ENCODE peak calls at places on chromosomes 16 and 17, in seven cellular contexts. R, N, Q, G, Y, W and T are unnamed samples.

GRCh38 chr16:14146445-14146844 is 75.3 kb downstream of the MRTFB start:
- DNase-seq in Y (no peak), G (no peak), R (no peak), Q (no peak), W (no peak), N (no peak), T (no peak)

GRCh38 chr17:61466246-61466645 is 14.0 kb downstream of the TBX4 start:
- DNase-seq in Q (no peak), Y (peak; percentile 2), N (no peak), W (no peak), G (no peak), R (peak; percentile 27), T (no peak)

GRCh38 chr17:66673668-66674276 is 161.1 kb upstream of the CACNG5 start:
- DNase-seq in W (peak; percentile 52), N (peak; percentile 72), Q (peak; percentile 71), Y (peak; percentile 43), G (peak; percentile 53), R (no peak), T (peak; percentile 4)

GRCh38 chr17:55549140-55549539 is 37.9 kb upstream of the SMIM36 start:
- DNase-seq in W (no peak), Q (peak; percentile 53), N (no peak), G (no peak), R (no peak), Y (no peak), T (no peak)

GRCh38 chr16:28192811-28193529 is 18.8 kb downstream of the XPO6 start:
- DNase-seq in G (peak; percentile 75), Y (no peak), R (peak; percentile 72), W (peak; percentile 61), Q (no peak), N (no peak), T (peak; percentile 92)

GRCh38 chr16:49596119-49596518 is 222.5 kb downstream of the C16orf78 start:
- DNase-seq in R (no peak), Q (no peak), G (no peak), W (no peak), Y (no peak), N (peak; percentile 15), T (no peak)

GRCh38 chr17:50026046-50026675 is 29.7 kb upstream of the ITGA3 start:
- DNase-seq in G (no peak), Q (no peak), R (no peak), Y (no peak), N (no peak), W (no peak), T (no peak)

GRCh38 chr16:22734313-22734869 is 79.6 kb upstream of the HS3ST2 start:
- DNase-seq in R (no peak), Y (no peak), W (no peak), Q (no peak), G (no peak), N (no peak), T (no peak)

GRCh38 chr17:11308550-11308949 is 67.5 kb downstream of the SHISA6 start:
- DNase-seq in Q (no peak), R (no peak), G (no peak), N (no peak), Y (no peak), W (no peak), T (no peak)

GRCh38 chr17:933168-934083 is 46.1 kb downstream of the NXN start:
- DNase-seq in Q (peak; percentile 74), R (peak; percentile 74), W (no peak), N (peak; percentile 99), G (no peak), Y (no peak), T (no peak)

GRCh38 chr17:53900951-53901350 is 78.2 kb downstream of the KIF2B start:
- DNase-seq in N (no peak), W (no peak), R (no peak), Y (no peak), G (no peak), Q (no peak), T (no peak)

GRCh38 chr17:49390548-49391324 is 23.9 kb downstream of the PHB1 start:
- DNase-seq in G (no peak), R (peak; percentile 70), W (no peak), N (no peak), Q (no peak), Y (no peak), T (peak; percentile 42)

GRCh38 chr17:69884361-69884760 is 190.7 kb upstream of the KCNJ16 start:
- DNase-seq in Q (no peak), N (no peak), W (no peak), Y (no peak), G (no peak), R (no peak), T (no peak)

GRCh38 chr16:27382187-27382855 is 19.7 kb upstream of the IL21R start:
- DNase-seq in G (no peak), Y (no peak), N (no peak), Q (no peak), W (no peak), R (no peak), T (no peak)

DNA sequence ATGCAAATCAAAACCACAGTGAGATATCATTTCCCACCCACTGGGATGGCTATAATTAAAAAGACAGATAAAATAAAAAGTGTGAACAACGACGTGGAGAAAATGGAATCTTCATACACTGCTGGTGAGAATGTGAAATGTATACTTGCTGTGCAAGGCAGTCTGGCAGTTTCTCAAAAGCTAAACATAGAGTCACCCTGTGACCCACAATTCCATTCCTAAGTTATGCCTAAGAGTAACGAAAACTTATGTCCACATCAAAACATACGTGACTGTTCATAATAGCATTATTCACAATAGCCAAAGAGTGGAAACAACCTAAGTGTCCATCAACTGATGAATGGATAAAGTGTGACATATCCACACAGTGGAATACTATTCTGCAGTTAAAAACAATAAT is 38.1 kb upstream of the VPS4A start:
- DNase-seq in W (no peak), N (peak; percentile 96), R (no peak), Y (no peak), Q (no peak), G (no peak), T (no peak)
- H3K27ac ChIP-seq in W (no peak overlapping the region), N (no peak overlapping the region), R (no peak overlapping the region), Y (no peak overlapping the region), Q (no peak overlapping the region), G (no peak overlapping the region), T (no peak overlapping the region)

DNA sequence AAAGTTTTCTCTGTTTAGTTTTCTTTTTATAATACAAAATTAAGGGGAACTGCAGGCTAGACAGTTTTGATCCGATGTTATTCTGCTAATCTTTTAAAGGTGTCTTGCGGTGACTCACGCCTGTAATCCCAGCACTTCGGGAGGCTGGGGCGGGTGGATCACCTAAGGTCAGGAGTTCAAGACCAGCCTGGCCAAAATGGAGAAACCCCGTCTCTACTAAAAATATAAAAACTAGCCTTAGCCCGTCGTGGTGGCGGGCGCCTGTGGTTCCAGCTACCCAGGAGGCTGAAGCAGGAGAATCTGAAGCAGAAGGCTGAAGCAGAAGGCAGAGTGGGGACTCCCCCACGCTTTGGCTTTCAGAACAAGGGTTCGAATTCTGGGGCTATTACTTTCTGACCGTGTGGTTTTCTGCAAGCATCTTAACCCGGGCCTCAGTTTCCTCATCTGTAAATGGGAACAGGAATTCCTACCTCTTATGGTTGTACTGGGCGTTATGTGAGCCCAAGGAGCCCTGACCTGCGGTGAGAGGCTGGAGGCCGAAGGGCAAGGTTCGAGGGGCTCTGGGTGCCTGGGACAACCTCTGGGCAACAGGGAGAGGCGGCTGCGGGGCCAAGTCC is 1.2 kb upstream of the KATNB1 start:
- DNase-seq in R (no peak), W (no peak), Q (no peak), Y (no peak), G (no peak), N (no peak), T (no peak)
- H3K27ac ChIP-seq in R (peak overlapping the region; percentile 93), W (peak overlapping the region; percentile 73), Q (peak overlapping the region; percentile 93), Y (peak overlapping the region; percentile 78), G (peak overlapping the region; percentile 72), N (peak overlapping the region; percentile 84), T (peak overlapping the region; percentile 76)

GRCh38 chr17:32396343-32396742 is 46.4 kb downstream of the ZNF207 start:
- DNase-seq in G (no peak), N (no peak), Q (no peak), W (no peak), R (no peak), Y (no peak), T (no peak)
- H3K27ac ChIP-seq in G (no peak overlapping the region), N (no peak overlapping the region), Q (no peak overlapping the region), W (no peak overlapping the region), R (no peak overlapping the region), Y (no peak overlapping the region), T (no peak overlapping the region)

DNA sequence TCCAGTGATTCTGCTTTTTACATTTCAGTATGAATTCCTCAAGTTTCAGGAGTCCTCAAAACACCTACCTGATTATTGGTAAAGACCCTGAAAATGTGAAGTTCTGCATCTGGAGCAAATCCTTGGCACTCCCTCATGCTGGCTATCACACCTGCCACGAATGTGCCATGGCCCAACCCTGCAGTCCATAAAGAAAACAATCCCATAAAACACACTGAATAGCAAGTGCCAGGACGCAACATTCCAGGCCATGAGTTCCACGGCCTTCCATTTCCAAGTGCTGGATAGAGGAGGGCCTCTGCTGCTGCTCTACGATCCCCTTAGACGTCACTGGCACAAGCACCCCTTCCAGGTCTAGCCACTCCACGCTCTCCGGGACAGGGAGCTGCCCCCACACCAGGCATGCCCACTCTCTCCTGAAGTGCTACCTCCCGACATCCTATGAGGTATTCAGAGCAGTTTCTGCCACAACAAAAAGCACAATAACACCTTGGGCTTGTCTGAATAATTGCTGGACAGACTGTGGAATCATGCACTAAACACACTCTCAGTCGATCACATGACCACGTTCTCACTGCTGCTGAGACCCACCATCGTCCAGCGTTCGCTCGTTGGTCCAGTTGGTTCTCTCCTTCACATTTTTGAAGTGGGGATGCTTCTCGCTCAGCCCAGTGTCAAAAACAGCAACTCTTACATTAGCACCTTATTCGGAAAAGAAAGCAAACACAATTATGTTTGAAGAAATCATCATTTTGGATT is 23.4 kb downstream of the MBTPS1 start:
- DNase-seq in Q (no peak), Y (no peak), G (no peak), R (no peak), W (no peak), N (no peak), T (no peak)
- H3K27ac ChIP-seq in Q (no peak overlapping the region), Y (no peak overlapping the region), G (no peak overlapping the region), R (no peak overlapping the region), W (no peak overlapping the region), N (no peak overlapping the region), T (no peak overlapping the region)

GRCh38 chr17:59803377-59803757 is 89.4 kb downstream of the TUBD1 start:
- DNase-seq in Y (no peak), W (no peak), R (no peak), N (no peak), G (no peak), Q (no peak), T (no peak)
- H3K27ac ChIP-seq in Y (no peak overlapping the region), W (no peak overlapping the region), R (peak overlapping the region; percentile 60), N (peak overlapping the region; percentile 29), G (no peak overlapping the region), Q (no peak overlapping the region), T (no peak overlapping the region)

DNA sequence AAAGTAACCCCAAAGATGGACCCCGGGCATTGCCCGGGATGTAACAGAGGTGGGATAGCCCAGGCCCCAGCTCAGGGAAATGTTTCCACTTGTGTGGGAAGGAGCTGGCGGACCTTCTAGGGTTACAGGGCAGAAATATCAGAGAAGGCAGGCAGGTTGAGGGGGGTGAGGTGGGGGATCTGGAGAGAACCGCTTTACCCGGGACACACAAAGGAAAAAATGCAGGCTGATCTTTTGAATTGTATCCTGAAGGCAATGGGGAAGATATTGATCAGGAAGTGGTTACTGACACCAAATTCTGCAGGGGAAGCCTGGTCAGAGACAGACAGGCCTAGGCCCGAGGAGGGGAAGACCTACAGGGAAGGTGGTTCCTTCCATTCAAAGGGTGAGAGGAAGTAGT is 3.5 kb downstream of the SLC47A1 start:
- DNase-seq in N (no peak), G (no peak), W (no peak), Q (no peak), Y (no peak), R (peak; percentile 16), T (no peak)
- H3K27ac ChIP-seq in N (no peak overlapping the region), G (no peak overlapping the region), W (no peak overlapping the region), Q (no peak overlapping the region), Y (no peak overlapping the region), R (no peak overlapping the region), T (no peak overlapping the region)